ENCODE peak calls at places on chromosome 3, in four cellular contexts. H, S, Q and I are unnamed samples.

GRCh38 chr3:183108002-183108449 is 8.7 kb upstream of the MCCC1 start:
- DNase-seq in H (no peak), S (no peak), Q (no peak), I (no peak)

GRCh38 chr3:52106951-52107611 is 47.1 kb downstream of the POC1A start:
- DNase-seq in H (no peak), S (no peak), Q (peak; percentile 27), I (peak; percentile 49)

GRCh38 chr3:134065252-134065651 is 35.5 kb upstream of the SLCO2A1 start:
- DNase-seq in H (no peak), S (no peak), Q (no peak), I (peak; percentile 31)

GRCh38 chr3:7787871-7788828 is 713.5 kb upstream of the LMCD1 start:
- DNase-seq in H (no peak), S (no peak), Q (no peak), I (no peak)

GRCh38 chr3:149401215-149401925 is 23.9 kb upstream of the TM4SF1 start:
- DNase-seq in H (peak; percentile 75), S (peak; percentile 97), Q (no peak), I (no peak)

GRCh38 chr3:99929409-99930139 is 111.9 kb downstream of the CMSS1 start:
- DNase-seq in H (no peak), S (no peak), Q (peak; percentile 77), I (no peak)

GRCh38 chr3:141076821-141077571 is 25.8 kb downstream of the SPSB4 start:
- DNase-seq in H (peak; percentile 31), S (no peak), Q (peak; percentile 76), I (peak; percentile 83)

GRCh38 chr3:180085122-180085710 is 48.5 kb upstream of the PEX5L start:
- DNase-seq in H (no peak), S (no peak), Q (no peak), I (no peak)

GRCh38 chr3:31486865-31487533 is 45.7 kb upstream of the STT3B start:
- DNase-seq in H (no peak), S (peak; percentile 44), Q (no peak), I (no peak)

GRCh38 chr3:15315003-15315402 is 17.4 kb downstream of the SH3BP5 start:
- DNase-seq in H (no peak), S (no peak), Q (peak; percentile 58), I (no peak)

GRCh38 chr3:55065331-55065730 is 137.5 kb upstream of the LRTM1 start:
- DNase-seq in H (no peak), S (no peak), Q (no peak), I (no peak)

GRCh38 chr3:42739401-42740158 is 33.5 kb downstream of the CCDC13 start:
- DNase-seq in H (no peak), S (peak; percentile 58), Q (peak; percentile 69), I (no peak)

GRCh38 chr3:143226678-143227291 is 107.2 kb downstream of the CHST2 start:
- DNase-seq in H (no peak), S (no peak), Q (no peak), I (no peak)

GRCh38 chr3:187951452-187952190 is 202.3 kb upstream of the LPP start:
- DNase-seq in H (no peak), S (no peak), Q (no peak), I (no peak)

GRCh38 chr3:189132125-189132744 is 39.5 kb upstream of the TPRG1 start:
- DNase-seq in H (peak; percentile 45), S (peak; percentile 65), Q (peak; percentile 70), I (peak; percentile 87)

GRCh38 chr3:130850044-130850797 is 43.7 kb upstream of the ATP2C1 start:
- DNase-seq in H (no peak), S (no peak), Q (no peak), I (no peak)

GRCh38 chr3:22922317-22922716 is 280.8 kb upstream of the UBE2E2 start:
- DNase-seq in H (no peak), S (no peak), Q (no peak), I (no peak)

GRCh38 chr3:72346526-72346926 is 501.7 kb downstream of the SHQ1 start:
- DNase-seq in H (no peak), S (no peak), Q (peak; percentile 86), I (peak; percentile 49)

GRCh38 chr3:12822725-12823373 is 18.5 kb downstream of the RPL32 start:
- DNase-seq in H (no peak), S (peak; percentile 29), Q (no peak), I (no peak)

GRCh38 chr3:171640520-171641412 is 169.5 kb downstream of the PLD1 start:
- DNase-seq in H (no peak), S (peak; percentile 25), Q (no peak), I (no peak)

GRCh38 chr3:134029256-134029733 is 430 bp downstream of the SLCO2A1 start:
- DNase-seq in H (no peak), S (no peak), Q (no peak), I (no peak)

GRCh38 chr3:123400169-123400568 is 48.7 kb downstream of the ADCY5 start:
- DNase-seq in H (no peak), S (no peak), Q (no peak), I (peak; percentile 22)

GRCh38 chr3:78804251-78805037 is 963.4 kb downstream of the ROBO1 start:
- DNase-seq in H (no peak), S (no peak), Q (no peak), I (no peak)

GRCh38 chr3:46907960-46908293 is 30.4 kb downstream of the PTH1R start:
- DNase-seq in H (no peak), S (no peak), Q (no peak), I (no peak)

GRCh38 chr3:42601898-42602581 is 1.6 kb downstream of the NKTR start:
- DNase-seq in H (no peak), S (peak; percentile 39), Q (no peak), I (no peak)

GRCh38 chr3:53045784-53046170 is at the start of gene SFMBT1:
- DNase-seq in H (peak; percentile 76), S (no peak), Q (peak; percentile 81), I (peak; percentile 91)

GRCh38 chr3:47568901-47569300 is 9.8 kb downstream of the CSPG5 start:
- DNase-seq in H (no peak), S (no peak), Q (no peak), I (no peak)

GRCh38 chr3:44970916-44971490 is 5.0 kb downstream of the ZDHHC3 start:
- DNase-seq in H (no peak), S (no peak), Q (no peak), I (no peak)

DNA sequence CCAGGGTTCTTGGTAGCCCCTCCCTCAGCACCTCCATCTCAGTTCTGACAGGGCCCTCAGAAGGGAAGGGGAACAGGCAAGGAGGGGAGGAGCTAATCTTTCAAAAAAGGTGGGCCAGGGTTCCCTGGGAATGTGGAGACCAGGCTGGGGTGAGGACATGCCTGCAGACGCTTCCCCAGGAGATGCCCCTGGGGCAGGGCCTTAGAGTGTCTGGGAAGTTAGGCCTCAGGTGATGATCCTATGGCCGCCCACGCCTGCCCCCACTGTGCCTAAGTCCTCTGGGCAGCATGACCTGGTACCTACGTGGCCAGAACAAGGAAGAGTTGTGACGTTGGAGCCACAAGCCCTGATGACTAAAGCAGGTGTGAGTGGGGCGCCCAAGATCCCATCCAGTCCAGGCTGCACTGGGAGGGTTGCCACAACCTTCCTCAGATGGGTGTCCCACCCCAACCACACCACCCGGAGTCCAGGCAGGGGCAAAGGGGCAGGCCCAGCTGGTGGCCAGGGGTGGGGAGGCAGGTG is 3.9 kb upstream of the SEMA3B start:
- DNase-seq in H (no peak), S (no peak), Q (no peak), I (no peak)
- TF ChIP-seq POLR2A in H (no peak), S (no peak), Q (no peak), I (no peak)

DNA sequence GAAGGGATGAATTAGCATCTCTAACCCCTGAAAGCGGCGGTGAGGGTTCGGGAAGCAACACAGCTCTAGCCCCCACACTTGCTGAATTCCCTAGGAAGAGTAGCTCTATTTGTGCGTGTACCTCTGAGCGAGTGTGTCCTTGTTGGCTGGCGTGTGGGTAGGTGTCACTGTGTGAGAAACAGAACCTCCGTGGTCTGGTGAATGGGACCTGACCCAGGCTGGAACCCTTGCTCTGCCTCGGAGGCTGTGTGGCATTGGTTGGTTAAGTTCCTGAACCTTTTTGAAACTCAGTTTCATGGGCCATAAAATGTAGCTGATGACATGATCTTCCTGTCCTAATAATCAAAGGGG is 414 bp upstream of the TMEM115 start:
- DNase-seq in H (no peak), S (no peak), Q (no peak), I (no peak)
- TF ChIP-seq POLR2AphosphoS5 in H (no peak), S (no peak), Q (no peak), I (no peak)

DNA sequence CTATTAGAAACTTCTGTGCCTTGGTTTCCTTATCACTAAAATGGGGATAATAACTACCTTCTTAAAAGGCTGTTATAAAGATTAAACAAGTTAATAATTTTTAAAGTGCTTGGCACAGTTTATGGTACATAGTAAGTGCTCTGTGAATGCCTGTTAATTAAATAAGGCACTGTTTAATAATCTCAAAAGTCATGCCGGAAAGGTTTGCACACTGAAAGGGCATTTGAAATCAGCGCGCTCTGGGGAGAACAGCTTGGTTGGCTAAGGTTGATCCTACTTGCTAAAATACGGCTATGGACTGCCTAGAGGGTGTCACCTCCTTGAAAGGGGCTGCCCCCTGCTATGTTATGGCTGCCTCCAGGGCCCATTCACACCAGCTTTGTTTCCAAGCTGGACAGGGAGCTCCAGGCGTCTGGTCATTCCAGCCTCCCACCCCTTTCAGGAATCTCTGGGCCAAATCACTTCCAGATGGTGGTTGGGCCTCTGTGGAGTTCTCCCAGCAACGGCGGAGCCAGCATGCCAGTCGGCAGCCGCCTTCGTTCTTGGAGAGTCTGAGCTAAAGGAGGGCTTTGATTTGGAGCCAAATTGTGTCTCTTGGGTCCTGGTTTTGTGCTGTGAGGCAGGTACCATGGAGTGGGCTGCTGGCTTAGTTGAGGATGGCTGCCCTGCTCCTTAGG is 5.9 kb downstream of the FLNB start:
- DNase-seq in H (peak; percentile 39), S (no peak), Q (peak; percentile 80), I (no peak)
- H3K27ac ChIP-seq in H (peak overlapping the region; percentile 21), S (peak overlapping the region; percentile 1), Q (peak overlapping the region; percentile 93), I (peak overlapping the region; percentile 14)

GRCh38 chr3:139281512-139282196 is 62.2 kb upstream of the MRPS22 start:
- DNase-seq in H (no peak), S (no peak), Q (no peak), I (no peak)
- TF ChIP-seq POLR2A in H (no peak), S (no peak), Q (no peak), I (no peak)

GRCh38 chr3:195271116-195271858 is at the start of gene XXYLT1:
- DNase-seq in H (peak; percentile 88), S (peak; percentile 81), Q (peak; percentile 92), I (peak; percentile 98)

GRCh38 chr3:195271859-195272243 is 892 bp upstream of the XXYLT1 start:
- DNase-seq in H (no peak), S (no peak), Q (no peak), I (no peak)

GRCh38 chr3:195269375-195270078 is 1.4 kb downstream of the XXYLT1 start:
- DNase-seq in H (no peak), S (no peak), Q (no peak), I (peak; percentile 73)

GRCh38 chr3:195270079-195270349 is 945 bp downstream of the XXYLT1 start:
- DNase-seq in H (no peak), S (no peak), Q (no peak), I (no peak)

GRCh38 chr3:195270350-195271115 is 426 bp downstream of the XXYLT1 start:
- DNase-seq in H (no peak), S (peak; percentile 45), Q (peak; percentile 85), I (peak; percentile 96)
- TF ChIP-seq POLR2AphosphoS5 in H (peak; percentile 14), S (no peak), Q (no peak), I (no peak)